ENCODE peak calls at places on chromosomes 2 and 18, in six cellular contexts. Z, N, L, S, C and V are unnamed samples.

GRCh38 chr18:78512080-78512601 is 467.5 kb upstream of the SALL3 start:
- DNase-seq in Z (no peak), N (no peak), L (no peak), S (peak), C (no peak), V (no peak)

GRCh38 chr2:143728498-143728897 is 599.3 kb downstream of the ARHGAP15 start:
- DNase-seq in Z (no peak), N (no peak), L (no peak), S (no peak), C (no peak), V (no peak)

GRCh38 chr2:132929786-132930185 is 259.8 kb upstream of the LYPD1 start:
- DNase-seq in Z (no peak), N (no peak), L (no peak), S (no peak), C (no peak), V (no peak)

GRCh38 chr2:9220201-9220600 is 13.6 kb downstream of the ASAP2 start:
- DNase-seq in Z (no peak), N (no peak), L (no peak), S (no peak), C (no peak), V (no peak)

GRCh38 chr2:173631123-173631450 is 276.4 kb downstream of the CDCA7 start:
- DNase-seq in Z (no peak), N (no peak), L (no peak), S (no peak), C (no peak), V (no peak)

GRCh38 chr2:37653805-37654378 is 17.6 kb downstream of the CDC42EP3 start:
- DNase-seq in Z (peak), N (no peak), L (no peak), S (no peak), C (no peak), V (no peak)

GRCh38 chr2:104077573-104077972 is 776.3 kb upstream of the POU3F3 start:
- DNase-seq in Z (no peak), N (no peak), L (no peak), S (no peak), C (no peak), V (peak)

GRCh38 chr2:156157670-156158069 is 174.9 kb downstream of the NR4A2 start:
- DNase-seq in Z (no peak), N (no peak), L (no peak), S (no peak), C (no peak), V (no peak)

GRCh38 chr2:15073639-15074038 is 441.1 kb downstream of the LRATD1 start:
- DNase-seq in Z (no peak), N (no peak), L (no peak), S (no peak), C (no peak), V (no peak)

GRCh38 chr18:24799176-24799575 is 338.7 kb downstream of the HRH4 start:
- DNase-seq in Z (no peak), N (no peak), L (no peak), S (no peak), C (no peak), V (no peak)

GRCh38 chr2:136134126-136134525 is 16.2 kb upstream of the CXCR4 start:
- DNase-seq in Z (peak), N (no peak), L (no peak), S (no peak), C (no peak), V (no peak)

GRCh38 chr2:169584005-169584877 is at the start of gene PPIG:
- DNase-seq in Z (peak), N (peak), L (peak), S (peak), C (peak), V (peak)

GRCh38 chr2:68980956-68981355 is 6.5 kb downstream of the GKN1 start:
- DNase-seq in Z (no peak), N (no peak), L (no peak), S (no peak), C (no peak), V (no peak)

GRCh38 chr2:75595541-75596395 is 35.0 kb upstream of the EVA1A start:
- DNase-seq in Z (no peak), N (no peak), L (no peak), S (no peak), C (peak), V (no peak)

GRCh38 chr18:5518899-5519371 is 24.9 kb downstream of the EPB41L3 start:
- DNase-seq in Z (no peak), N (no peak), L (no peak), S (no peak), C (peak), V (no peak)

GRCh38 chr2:39437522-39438296 is 624 bp upstream of the MAP4K3 start:
- DNase-seq in Z (peak), N (peak), L (peak), S (peak), C (no peak), V (peak)

GRCh38 chr2:73173781-73174180 is 28.6 kb upstream of the NOTO start:
- DNase-seq in Z (no peak), N (no peak), L (no peak), S (no peak), C (no peak), V (no peak)

GRCh38 chr2:121489284-121489683 is 41.4 kb upstream of the RNU4ATAC start:
- DNase-seq in Z (no peak), N (no peak), L (no peak), S (no peak), C (no peak), V (peak)

GRCh38 chr2:202339052-202339870 is 36.9 kb upstream of the BMPR2 start:
- DNase-seq in Z (no peak), N (no peak), L (peak), S (no peak), C (no peak), V (no peak)

GRCh38 chr18:12883003-12883683 is 894 bp downstream of the PTPN2 start:
- DNase-seq in Z (no peak), N (no peak), L (no peak), S (no peak), C (no peak), V (no peak)

GRCh38 chr2:163554864-163555263 is 180.9 kb downstream of the FIGN start:
- DNase-seq in Z (no peak), N (no peak), L (no peak), S (no peak), C (no peak), V (no peak)

GRCh38 chr18:79905389-79905911 is 46.0 kb downstream of the SLC66A2 start:
- DNase-seq in Z (no peak), N (peak), L (no peak), S (peak), C (no peak), V (no peak)

GRCh38 chr2:176085120-176085788 is 1.5 kb upstream of the EVX2 start:
- DNase-seq in Z (no peak), N (no peak), L (no peak), S (peak), C (no peak), V (no peak)

GRCh38 chr2:16126969-16127940 is 186.9 kb downstream of the MYCN start:
- DNase-seq in Z (no peak), N (no peak), L (no peak), S (no peak), C (no peak), V (no peak)

GRCh38 chr2:232498452-232498851 is 10.8 kb upstream of the ECEL1 start:
- DNase-seq in Z (no peak), N (no peak), L (no peak), S (no peak), C (no peak), V (no peak)

GRCh38 chr2:43484323-43484930 is 111.4 kb downstream of the THADA start:
- DNase-seq in Z (no peak), N (no peak), L (no peak), S (no peak), C (peak), V (no peak)

GRCh38 chr2:31075393-31075792 is 62.8 kb downstream of the GALNT14 start:
- DNase-seq in Z (no peak), N (no peak), L (no peak), S (peak), C (no peak), V (no peak)

GRCh38 chr2:68172990-68173715 is 15.5 kb downstream of the PNO1 start:
- DNase-seq in Z (no peak), N (no peak), L (no peak), S (no peak), C (no peak), V (no peak)

GRCh38 chr2:32688511-32688910 is 60.7 kb downstream of the TTC27 start:
- DNase-seq in Z (no peak), N (no peak), L (no peak), S (no peak), C (no peak), V (no peak)

GRCh38 chr2:240994161-240994896 is 4.1 kb upstream of the SNED1 start:
- DNase-seq in Z (no peak), N (peak), L (no peak), S (peak), C (no peak), V (no peak)

GRCh38 chr2:231521443-231521842 is 8.8 kb downstream of the NMUR1 start:
- DNase-seq in Z (no peak), N (peak), L (no peak), S (peak), C (no peak), V (no peak)

GRCh38 chr18:23137788-23138216 is 2.5 kb downstream of the CABLES1 start:
- DNase-seq in Z (no peak), N (no peak), L (no peak), S (no peak), C (no peak), V (no peak)

GRCh38 chr2:16326736-16327300 is 338.8 kb downstream of the CYRIA start:
- DNase-seq in Z (no peak), N (no peak), L (no peak), S (no peak), C (no peak), V (no peak)

GRCh38 chr2:15840173-15840572 is 100.2 kb upstream of the MYCN start:
- DNase-seq in Z (no peak), N (no peak), L (no peak), S (peak), C (no peak), V (no peak)

GRCh38 chr2:195202163-195202845 is 454.7 kb upstream of the SLC39A10 start:
- DNase-seq in Z (no peak), N (no peak), L (peak), S (no peak), C (no peak), V (no peak)

GRCh38 chr2:217948341-217948791 is 54.4 kb downstream of the TNS1 start:
- DNase-seq in Z (no peak), N (peak), L (no peak), S (peak), C (no peak), V (peak)

GRCh38 chr2:58065248-58065647 is 18.6 kb downstream of the VRK2 start:
- DNase-seq in Z (no peak), N (no peak), L (no peak), S (no peak), C (no peak), V (no peak)

GRCh38 chr2:41933585-41934322 is 114.1 kb upstream of the PKDCC start:
- DNase-seq in Z (no peak), N (no peak), L (peak), S (peak), C (peak), V (no peak)

GRCh38 chr2:102111823-102112222 is 30.7 kb upstream of the IL1R1 start:
- DNase-seq in Z (no peak), N (no peak), L (no peak), S (no peak), C (no peak), V (no peak)